ENCODE peak calls at places on chromosome 1, in nine cellular contexts. One of them, this sample, is unnamed. For H3K4me1, the result is how much of the 10 kb centered on the place peaks cover.

GRCh38 chr1:100736324-100736723 is 16.8 kb downstream of the VCAM1 start:
- DNase-seq in mesendoderm: no peak
- DNase-seq in psoas muscle: no peak
- DNase-seq in CD8-positive, alpha-beta T cell: no peak
- DNase-seq in astrocyte: no peak
- DNase-seq in CD8-positive, alpha-beta memory T cell: no peak
- DNase-seq in fibroblast of lung: peak
- DNase-seq in OCI-LY7: no peak
- DNase-seq in neural progenitor cell: no peak
- DNase-seq in this sample: no peak

GRCh38 chr1:8368956-8369639 is 51.2 kb downstream of the SLC45A1 start:
- DNase-seq in mesendoderm: no peak
- DNase-seq in psoas muscle: no peak
- DNase-seq in CD8-positive, alpha-beta T cell: no peak
- DNase-seq in astrocyte: no peak
- DNase-seq in CD8-positive, alpha-beta memory T cell: no peak
- DNase-seq in fibroblast of lung: no peak
- DNase-seq in OCI-LY7: no peak
- DNase-seq in neural progenitor cell: no peak
- DNase-seq in this sample: no peak

GRCh38 chr1:162407539-162407938 is 4.4 kb downstream of the SH2D1B start:
- DNase-seq in mesendoderm: no peak
- DNase-seq in psoas muscle: no peak
- DNase-seq in CD8-positive, alpha-beta T cell: no peak
- DNase-seq in astrocyte: no peak
- DNase-seq in CD8-positive, alpha-beta memory T cell: no peak
- DNase-seq in fibroblast of lung: no peak
- DNase-seq in OCI-LY7: no peak
- DNase-seq in neural progenitor cell: no peak
- DNase-seq in this sample: no peak

GRCh38 chr1:169892819-169893644 is 664 bp downstream of the SCYL3 start:
- DNase-seq in mesendoderm: no peak
- DNase-seq in psoas muscle: no peak
- DNase-seq in CD8-positive, alpha-beta T cell: no peak
- DNase-seq in astrocyte: no peak
- DNase-seq in CD8-positive, alpha-beta memory T cell: peak
- DNase-seq in fibroblast of lung: peak
- DNase-seq in OCI-LY7: peak
- DNase-seq in neural progenitor cell: peak
- DNase-seq in this sample: peak

GRCh38 chr1:218718216-218718615 is 373.1 kb downstream of the TGFB2 start:
- DNase-seq in mesendoderm: no peak
- DNase-seq in psoas muscle: no peak
- DNase-seq in CD8-positive, alpha-beta T cell: no peak
- DNase-seq in astrocyte: peak
- DNase-seq in CD8-positive, alpha-beta memory T cell: no peak
- DNase-seq in fibroblast of lung: peak
- DNase-seq in OCI-LY7: no peak
- DNase-seq in neural progenitor cell: no peak
- DNase-seq in this sample: no peak

GRCh38 chr1:182157187-182157586 is 95.7 kb upstream of the ZNF648 start:
- DNase-seq in mesendoderm: no peak
- DNase-seq in psoas muscle: no peak
- DNase-seq in CD8-positive, alpha-beta T cell: no peak
- DNase-seq in astrocyte: no peak
- DNase-seq in CD8-positive, alpha-beta memory T cell: no peak
- DNase-seq in fibroblast of lung: no peak
- DNase-seq in OCI-LY7: no peak
- DNase-seq in neural progenitor cell: no peak
- DNase-seq in this sample: no peak

GRCh38 chr1:38026592-38027200 is 14.2 kb downstream of the UTP11 start:
- DNase-seq in mesendoderm: peak
- DNase-seq in psoas muscle: no peak
- DNase-seq in CD8-positive, alpha-beta T cell: no peak
- DNase-seq in astrocyte: peak
- DNase-seq in CD8-positive, alpha-beta memory T cell: no peak
- DNase-seq in fibroblast of lung: peak
- DNase-seq in OCI-LY7: peak
- DNase-seq in neural progenitor cell: peak
- DNase-seq in this sample: peak

GRCh38 chr1:15953791-15954201 is 22.1 kb downstream of the ZBTB17 start:
- DNase-seq in mesendoderm: no peak
- DNase-seq in psoas muscle: no peak
- DNase-seq in CD8-positive, alpha-beta T cell: no peak
- DNase-seq in astrocyte: no peak
- DNase-seq in CD8-positive, alpha-beta memory T cell: no peak
- DNase-seq in fibroblast of lung: no peak
- DNase-seq in OCI-LY7: no peak
- DNase-seq in neural progenitor cell: peak
- DNase-seq in this sample: no peak

GRCh38 chr1:12173631-12174121 is 6.9 kb downstream of the TNFRSF1B start:
- DNase-seq in mesendoderm: no peak
- DNase-seq in psoas muscle: peak
- DNase-seq in CD8-positive, alpha-beta T cell: peak
- DNase-seq in astrocyte: no peak
- DNase-seq in CD8-positive, alpha-beta memory T cell: peak
- DNase-seq in fibroblast of lung: no peak
- DNase-seq in OCI-LY7: no peak
- DNase-seq in neural progenitor cell: no peak
- DNase-seq in this sample: peak

GRCh38 chr1:178537445-178538090 is 24.7 kb downstream of the TEX35 start:
- DNase-seq in mesendoderm: no peak
- DNase-seq in psoas muscle: peak
- DNase-seq in CD8-positive, alpha-beta T cell: no peak
- DNase-seq in astrocyte: no peak
- DNase-seq in CD8-positive, alpha-beta memory T cell: no peak
- DNase-seq in fibroblast of lung: no peak
- DNase-seq in OCI-LY7: no peak
- DNase-seq in neural progenitor cell: no peak
- DNase-seq in this sample: peak

GRCh38 chr1:54883349-54884102 is 3.5 kb downstream of the DHCR24 start:
- DNase-seq in mesendoderm: no peak
- DNase-seq in psoas muscle: no peak
- DNase-seq in CD8-positive, alpha-beta T cell: no peak
- DNase-seq in astrocyte: no peak
- DNase-seq in CD8-positive, alpha-beta memory T cell: no peak
- DNase-seq in fibroblast of lung: peak
- DNase-seq in OCI-LY7: no peak
- DNase-seq in neural progenitor cell: no peak
- DNase-seq in this sample: no peak

GRCh38 chr1:2204384-2205190 is 10.0 kb upstream of the FAAP20 start:
- DNase-seq in mesendoderm: peak
- DNase-seq in psoas muscle: peak
- DNase-seq in CD8-positive, alpha-beta T cell: no peak
- DNase-seq in astrocyte: peak
- DNase-seq in CD8-positive, alpha-beta memory T cell: peak
- DNase-seq in fibroblast of lung: peak
- DNase-seq in OCI-LY7: no peak
- DNase-seq in neural progenitor cell: peak
- DNase-seq in this sample: peak

GRCh38 chr1:238281418-238281817 is 390.7 kb upstream of the ZP4 start:
- DNase-seq in mesendoderm: peak
- DNase-seq in psoas muscle: no peak
- DNase-seq in CD8-positive, alpha-beta T cell: no peak
- DNase-seq in astrocyte: peak
- DNase-seq in CD8-positive, alpha-beta memory T cell: no peak
- DNase-seq in fibroblast of lung: no peak
- DNase-seq in OCI-LY7: no peak
- DNase-seq in neural progenitor cell: no peak
- DNase-seq in this sample: no peak

GRCh38 chr1:25432364-25432719 is 1.6 kb downstream of the MACO1 start:
- DNase-seq in mesendoderm: no peak
- DNase-seq in psoas muscle: no peak
- DNase-seq in CD8-positive, alpha-beta T cell: no peak
- DNase-seq in astrocyte: no peak
- DNase-seq in CD8-positive, alpha-beta memory T cell: no peak
- DNase-seq in fibroblast of lung: no peak
- DNase-seq in OCI-LY7: no peak
- DNase-seq in neural progenitor cell: no peak
- DNase-seq in this sample: no peak

GRCh38 chr1:25431495-25432363 is 1.0 kb downstream of the MACO1 start:
- DNase-seq in mesendoderm: no peak
- DNase-seq in psoas muscle: peak
- DNase-seq in CD8-positive, alpha-beta T cell: peak
- DNase-seq in astrocyte: no peak
- DNase-seq in CD8-positive, alpha-beta memory T cell: no peak
- DNase-seq in fibroblast of lung: no peak
- DNase-seq in OCI-LY7: no peak
- DNase-seq in neural progenitor cell: peak
- DNase-seq in this sample: no peak

GRCh38 chr1:25430666-25431494 is at the start of gene MACO1:
- DNase-seq in mesendoderm: peak
- DNase-seq in psoas muscle: peak
- DNase-seq in CD8-positive, alpha-beta T cell: peak
- DNase-seq in astrocyte: peak
- DNase-seq in CD8-positive, alpha-beta memory T cell: peak
- DNase-seq in fibroblast of lung: peak
- DNase-seq in OCI-LY7: peak
- DNase-seq in neural progenitor cell: peak
- DNase-seq in this sample: peak

GRCh38 chr1:25433389-25434186 is 2.9 kb downstream of the MACO1 start:
- DNase-seq in mesendoderm: no peak
- DNase-seq in psoas muscle: no peak
- DNase-seq in CD8-positive, alpha-beta T cell: no peak
- DNase-seq in astrocyte: no peak
- DNase-seq in CD8-positive, alpha-beta memory T cell: no peak
- DNase-seq in fibroblast of lung: no peak
- DNase-seq in OCI-LY7: no peak
- DNase-seq in neural progenitor cell: no peak
- DNase-seq in this sample: no peak

GRCh38 chr1:25432749-25433388 is 2.2 kb downstream of the MACO1 start:
- DNase-seq in mesendoderm: no peak
- DNase-seq in psoas muscle: no peak
- DNase-seq in CD8-positive, alpha-beta T cell: no peak
- DNase-seq in astrocyte: no peak
- DNase-seq in CD8-positive, alpha-beta memory T cell: no peak
- DNase-seq in fibroblast of lung: no peak
- DNase-seq in OCI-LY7: no peak
- DNase-seq in neural progenitor cell: no peak
- DNase-seq in this sample: no peak
- H3K4me1 ChIP-seq in mesendoderm: under half
- H3K4me1 ChIP-seq in psoas muscle: half or more
- H3K4me1 ChIP-seq in CD8-positive, alpha-beta T cell: half or more
- H3K4me1 ChIP-seq in astrocyte: under half
- H3K4me1 ChIP-seq in CD8-positive, alpha-beta memory T cell: half or more
- H3K4me1 ChIP-seq in fibroblast of lung: under half
- H3K4me1 ChIP-seq in OCI-LY7: half or more
- H3K4me1 ChIP-seq in neural progenitor cell: under half
- H3K4me1 ChIP-seq in this sample: under half

GRCh38 chr1:236800002-236800620 is 5.0 kb downstream of the MTR start:
- DNase-seq in mesendoderm: no peak
- DNase-seq in psoas muscle: no peak
- DNase-seq in CD8-positive, alpha-beta T cell: no peak
- DNase-seq in astrocyte: peak
- DNase-seq in CD8-positive, alpha-beta memory T cell: no peak
- DNase-seq in fibroblast of lung: no peak
- DNase-seq in OCI-LY7: no peak
- DNase-seq in neural progenitor cell: no peak
- DNase-seq in this sample: peak

GRCh38 chr1:236800623-236801022 is 5.5 kb downstream of the MTR start:
- DNase-seq in mesendoderm: no peak
- DNase-seq in psoas muscle: no peak
- DNase-seq in CD8-positive, alpha-beta T cell: no peak
- DNase-seq in astrocyte: no peak
- DNase-seq in CD8-positive, alpha-beta memory T cell: no peak
- DNase-seq in fibroblast of lung: no peak
- DNase-seq in OCI-LY7: no peak
- DNase-seq in neural progenitor cell: no peak
- DNase-seq in this sample: no peak

GRCh38 chr1:236806634-236807033 is 11.5 kb downstream of the MTR start:
- DNase-seq in mesendoderm: no peak
- DNase-seq in psoas muscle: no peak
- DNase-seq in CD8-positive, alpha-beta T cell: no peak
- DNase-seq in astrocyte: no peak
- DNase-seq in CD8-positive, alpha-beta memory T cell: no peak
- DNase-seq in fibroblast of lung: no peak
- DNase-seq in OCI-LY7: no peak
- DNase-seq in neural progenitor cell: no peak
- DNase-seq in this sample: no peak

GRCh38 chr1:236799001-236799400 is 3.9 kb downstream of the MTR start:
- DNase-seq in mesendoderm: no peak
- DNase-seq in psoas muscle: no peak
- DNase-seq in CD8-positive, alpha-beta T cell: no peak
- DNase-seq in astrocyte: no peak
- DNase-seq in CD8-positive, alpha-beta memory T cell: no peak
- DNase-seq in fibroblast of lung: no peak
- DNase-seq in OCI-LY7: no peak
- DNase-seq in neural progenitor cell: no peak
- DNase-seq in this sample: no peak

GRCh38 chr1:236802264-236802663 is 7.2 kb downstream of the MTR start:
- DNase-seq in mesendoderm: no peak
- DNase-seq in psoas muscle: no peak
- DNase-seq in CD8-positive, alpha-beta T cell: no peak
- DNase-seq in astrocyte: no peak
- DNase-seq in CD8-positive, alpha-beta memory T cell: no peak
- DNase-seq in fibroblast of lung: no peak
- DNase-seq in OCI-LY7: no peak
- DNase-seq in neural progenitor cell: no peak
- DNase-seq in this sample: no peak
- H3K4me1 ChIP-seq in mesendoderm: under half
- H3K4me1 ChIP-seq in psoas muscle: under half
- H3K4me1 ChIP-seq in CD8-positive, alpha-beta T cell: under half
- H3K4me1 ChIP-seq in astrocyte: under half
- H3K4me1 ChIP-seq in CD8-positive, alpha-beta memory T cell: under half
- H3K4me1 ChIP-seq in fibroblast of lung: under half
- H3K4me1 ChIP-seq in OCI-LY7: under half
- H3K4me1 ChIP-seq in neural progenitor cell: under half
- H3K4me1 ChIP-seq in this sample: under half

GRCh38 chr1:116681343-116681899 is 13.9 kb upstream of the IGSF3 start:
- DNase-seq in mesendoderm: no peak
- DNase-seq in psoas muscle: no peak
- DNase-seq in CD8-positive, alpha-beta T cell: no peak
- DNase-seq in astrocyte: no peak
- DNase-seq in CD8-positive, alpha-beta memory T cell: no peak
- DNase-seq in fibroblast of lung: no peak
- DNase-seq in OCI-LY7: no peak
- DNase-seq in neural progenitor cell: no peak
- DNase-seq in this sample: no peak
- H3K4me1 ChIP-seq in mesendoderm: under half
- H3K4me1 ChIP-seq in psoas muscle: under half
- H3K4me1 ChIP-seq in CD8-positive, alpha-beta T cell: under half
- H3K4me1 ChIP-seq in astrocyte: under half
- H3K4me1 ChIP-seq in CD8-positive, alpha-beta memory T cell: under half
- H3K4me1 ChIP-seq in fibroblast of lung: under half
- H3K4me1 ChIP-seq in OCI-LY7: under half
- H3K4me1 ChIP-seq in neural progenitor cell: under half
- H3K4me1 ChIP-seq in this sample: under half

GRCh38 chr1:84968101-84968500 is 28.8 kb downstream of the MCOLN2 start:
- DNase-seq in mesendoderm: no peak
- DNase-seq in psoas muscle: no peak
- DNase-seq in CD8-positive, alpha-beta T cell: no peak
- DNase-seq in astrocyte: no peak
- DNase-seq in CD8-positive, alpha-beta memory T cell: no peak
- DNase-seq in fibroblast of lung: no peak
- DNase-seq in OCI-LY7: no peak
- DNase-seq in neural progenitor cell: no peak
- DNase-seq in this sample: no peak
- H3K4me1 ChIP-seq in mesendoderm: under half
- H3K4me1 ChIP-seq in psoas muscle: under half
- H3K4me1 ChIP-seq in CD8-positive, alpha-beta T cell: under half
- H3K4me1 ChIP-seq in astrocyte: under half
- H3K4me1 ChIP-seq in CD8-positive, alpha-beta memory T cell: under half
- H3K4me1 ChIP-seq in fibroblast of lung: under half
- H3K4me1 ChIP-seq in OCI-LY7: under half
- H3K4me1 ChIP-seq in neural progenitor cell: under half
- H3K4me1 ChIP-seq in this sample: under half

GRCh38 chr1:204868340-204868700 is 2.3 kb upstream of the NFASC start:
- DNase-seq in mesendoderm: no peak
- DNase-seq in psoas muscle: peak
- DNase-seq in CD8-positive, alpha-beta T cell: no peak
- DNase-seq in astrocyte: no peak
- DNase-seq in CD8-positive, alpha-beta memory T cell: no peak
- DNase-seq in fibroblast of lung: no peak
- DNase-seq in OCI-LY7: no peak
- DNase-seq in neural progenitor cell: no peak
- DNase-seq in this sample: no peak
- H3K4me1 ChIP-seq in mesendoderm: under half
- H3K4me1 ChIP-seq in psoas muscle: under half
- H3K4me1 ChIP-seq in CD8-positive, alpha-beta T cell: under half
- H3K4me1 ChIP-seq in astrocyte: under half
- H3K4me1 ChIP-seq in CD8-positive, alpha-beta memory T cell: under half
- H3K4me1 ChIP-seq in fibroblast of lung: under half
- H3K4me1 ChIP-seq in OCI-LY7: under half
- H3K4me1 ChIP-seq in neural progenitor cell: under half
- H3K4me1 ChIP-seq in this sample: under half